ENCODE peak calls at places on chromosomes 6 and 20, in five cellular contexts. N, P, H, E and J are unnamed samples.

GRCh38 chr20:49636447-49636846 is 68.5 kb upstream of the PTGIS start:
- DNase-seq in N (no peak), P (no peak), H (no peak), E (no peak), J (no peak)

GRCh38 chr6:168192901-168193815 is 114.1 kb upstream of the FRMD1 start:
- DNase-seq in N (no peak), P (no peak), H (no peak), E (no peak), J (no peak)

GRCh38 chr20:58551631-58552030 is 36.4 kb upstream of the APCDD1L start:
- DNase-seq in N (no peak), P (no peak), H (peak), E (no peak), J (no peak)

GRCh38 chr6:106177786-106178185 is 91.7 kb downstream of the PRDM1 start:
- DNase-seq in N (no peak), P (no peak), H (no peak), E (no peak), J (no peak)

GRCh38 chr6:149317656-149318571 is at the start of gene TAB2:
- DNase-seq in N (no peak), P (peak), H (peak), E (no peak), J (peak)

GRCh38 chr20:24732076-24732475 is 217.0 kb upstream of the CST7 start:
- DNase-seq in N (no peak), P (no peak), H (no peak), E (no peak), J (no peak)

GRCh38 chr6:148491638-148492210 is 149.1 kb downstream of the SASH1 start:
- DNase-seq in N (no peak), P (no peak), H (no peak), E (no peak), J (no peak)

GRCh38 chr6:56757585-56757984 is 114.9 kb upstream of the DST start:
- DNase-seq in N (no peak), P (no peak), H (peak), E (peak), J (no peak)

GRCh38 chr6:108168501-108168979 is 2.7 kb downstream of the NR2E1 start:
- DNase-seq in N (no peak), P (no peak), H (no peak), E (no peak), J (no peak)

DNA sequence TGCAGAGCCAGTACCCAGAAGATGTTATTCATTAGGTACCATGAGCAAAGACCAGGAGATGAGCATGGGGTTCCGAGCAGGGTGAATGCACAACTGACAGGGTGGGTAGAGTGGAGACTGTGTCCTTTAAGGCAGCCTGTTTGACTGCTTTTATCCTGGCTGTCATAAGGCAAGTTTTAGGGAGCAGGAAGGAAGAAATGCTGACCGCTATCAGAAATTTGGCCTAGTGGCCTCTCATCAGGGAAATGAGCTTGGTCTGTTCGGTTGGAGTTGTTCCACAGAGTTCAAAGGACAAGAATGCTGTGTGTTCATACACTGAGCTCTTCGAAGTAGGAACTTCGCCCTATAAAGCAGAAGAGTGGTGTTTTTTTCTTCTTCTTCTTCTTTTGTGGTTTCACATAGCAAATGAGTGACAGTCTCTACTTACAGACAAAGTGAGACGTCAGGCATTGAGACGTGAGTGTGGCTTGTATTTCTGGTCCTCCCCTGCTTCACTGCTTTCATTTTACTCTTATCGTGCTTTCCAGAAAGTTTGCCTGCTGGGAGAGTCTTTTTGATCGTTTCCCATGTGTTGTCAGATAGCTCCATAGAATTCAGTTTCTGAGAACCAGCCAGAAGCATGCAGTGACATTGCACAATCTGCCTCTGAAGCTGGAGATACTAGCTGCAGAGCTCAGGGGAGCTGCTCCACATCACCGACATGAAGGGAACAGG is at the start of gene CASS4:
- DNase-seq in N (no peak), P (no peak), H (no peak), E (no peak), J (no peak)
- TF ChIP-seq CTCF in N (no peak), P (no peak), H (no peak), E (no peak), J (no peak)

DNA sequence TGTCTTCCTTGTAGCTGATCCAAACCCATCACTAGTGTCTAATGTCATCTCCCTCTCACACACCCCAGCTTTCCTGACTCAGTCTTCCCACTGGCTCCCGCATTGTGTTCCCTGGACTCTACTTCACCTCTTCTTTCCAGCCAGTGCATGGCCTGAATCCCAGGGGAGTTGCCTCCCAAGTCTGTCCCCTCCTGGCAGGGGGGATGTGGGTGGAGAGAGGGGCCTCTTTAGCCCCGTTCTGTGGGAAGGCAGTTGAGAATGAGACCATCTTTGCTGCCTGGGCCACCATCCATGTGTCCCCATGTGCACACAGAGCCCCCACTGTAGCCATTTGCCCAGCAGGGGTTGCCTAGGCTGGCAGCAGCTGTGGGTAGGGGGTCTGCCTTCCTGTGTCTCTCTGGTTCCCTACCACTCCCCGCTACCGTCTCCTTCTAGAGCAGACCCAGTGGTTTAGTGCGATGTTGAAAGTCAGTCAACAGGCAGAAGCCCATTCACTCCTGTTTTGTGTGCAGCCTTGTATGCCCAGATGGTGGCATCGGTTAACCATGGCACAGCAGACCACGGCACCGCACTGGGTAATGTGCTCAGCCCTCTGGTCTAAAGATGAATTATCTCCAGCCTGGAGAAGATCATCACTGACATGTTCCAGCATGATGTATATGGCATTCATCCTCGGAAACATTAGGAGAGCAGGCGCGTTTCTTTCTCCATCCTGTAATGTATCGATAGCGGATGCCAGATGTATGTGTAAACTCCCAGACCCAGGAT is 178.8 kb upstream of the SNX9 start:
- DNase-seq in N (no peak), P (no peak), H (no peak), E (no peak), J (no peak)
- TF ChIP-seq CTCF in N (no peak), P (no peak), H (no peak), E (no peak), J (no peak)

DNA sequence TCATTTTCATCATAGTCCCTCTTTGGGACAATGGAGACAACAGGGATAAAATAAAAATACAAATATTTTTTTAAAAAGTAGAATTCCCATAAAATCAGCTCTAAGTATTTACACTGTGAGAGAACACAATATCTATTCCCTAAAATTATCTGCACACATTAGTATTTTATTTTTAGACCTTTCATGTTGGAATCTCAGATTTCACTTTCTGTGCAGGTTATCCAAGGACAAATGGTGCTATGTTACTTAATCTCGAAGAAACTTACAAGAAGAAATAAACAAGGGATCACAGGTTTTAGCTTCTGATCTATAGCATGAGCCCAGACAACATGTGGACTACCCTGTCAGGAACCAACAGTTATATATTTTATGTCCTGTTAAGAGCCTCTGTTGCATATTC is 23.0 kb upstream of the LYRM2 start:
- DNase-seq in N (no peak), P (no peak), H (no peak), E (no peak), J (no peak)
- TF ChIP-seq CTCF in N (no peak), P (no peak), H (no peak), E (no peak), J (no peak)

DNA sequence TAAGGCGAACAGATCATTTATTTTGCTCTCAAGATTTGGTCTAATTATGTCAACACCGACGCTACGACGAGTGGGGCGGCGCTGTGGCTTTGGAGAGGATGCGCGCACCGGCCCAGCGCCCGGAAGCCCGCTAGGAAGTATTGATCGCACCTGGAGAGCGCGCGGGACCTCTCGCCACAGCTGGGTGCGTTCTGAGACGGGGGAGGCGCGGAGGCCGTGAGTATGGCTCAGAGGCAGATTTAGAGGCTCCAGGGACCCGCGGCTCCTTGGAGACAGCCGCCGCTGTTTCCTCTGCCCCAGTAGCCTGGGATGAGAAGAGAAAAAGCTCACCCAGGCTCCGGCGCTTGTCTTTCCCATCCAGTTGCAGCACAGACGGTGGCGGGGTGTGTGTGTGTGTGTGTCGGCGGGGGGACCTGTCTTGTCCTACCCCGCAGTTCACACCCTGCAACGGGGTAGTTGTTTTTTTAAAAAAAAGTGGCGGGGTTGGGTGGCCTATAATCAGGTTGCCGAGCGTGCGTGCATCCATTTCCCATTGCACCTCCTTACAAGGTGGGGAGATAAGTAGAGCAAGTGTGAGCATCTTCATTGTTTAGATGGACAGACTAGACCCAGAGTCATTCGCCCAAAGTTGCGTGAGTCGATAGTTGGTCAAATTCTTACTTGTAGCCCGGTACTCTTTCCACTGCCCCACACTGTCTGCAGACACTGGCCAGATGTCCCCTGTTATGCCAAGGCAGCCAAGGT is 11.2 kb downstream of the TFAP2D start:
- DNase-seq in N (no peak), P (no peak), H (no peak), E (no peak), J (no peak)
- TF ChIP-seq CTCF in N (no peak), P (no peak), H (no peak), E (no peak), J (no peak)

GRCh38 chr6:32196682-32197616 is 4.5 kb upstream of the GPSM3 start:
- DNase-seq in N (no peak), P (no peak), H (peak), E (no peak), J (no peak)
- TF ChIP-seq CTCF in N (no peak), P (no peak), H (no peak), E (no peak), J (no peak)